ENCODE peak calls at places on chromosomes 16 and 17, in six cellular contexts. G is stimulated activated effector memory CD8-positive, alpha-beta T cell treated with anti-CD3 and anti-CD28 coated beads, Interleukin-12 subunit alpha, Interleukin-12 subunit beta, amount 100 ng/mL, for 72 hours; O is head of caudate nucleus; K is adrenal gland; M is A549; I is BE2C. V is an unnamed sample.

GRCh38 chr16:48318630-48319029 is 66.6 kb downstream of the SIAH1 start:
- DNase-seq in K (peak; percentile 30), O (no peak), I (no peak), G (no peak), M (no peak), V (peak; percentile 85)

GRCh38 chr17:10059684-10060211 is 138.7 kb downstream of the GAS7 start:
- DNase-seq in I (no peak), K (no peak), M (no peak), G (no peak), O (no peak), V (no peak)

GRCh38 chr16:52742052-52742451 is 195.1 kb upstream of the TOX3 start:
- DNase-seq in M (no peak), I (no peak), K (no peak), G (no peak), O (no peak), V (no peak)

GRCh38 chr16:3346041-3346440 is 9.6 kb upstream of the OR2C1 start:
- DNase-seq in G (no peak), K (no peak), O (no peak), I (no peak), M (no peak), V (no peak)

GRCh38 chr17:59547131-59547915 is 18.1 kb upstream of the DHX40 start:
- DNase-seq in M (no peak), G (no peak), O (no peak), K (no peak), I (peak; percentile 75), V (no peak)

GRCh38 chr16:48963901-48964615 is 317.6 kb downstream of the CBLN1 start:
- DNase-seq in K (no peak), G (no peak), O (no peak), I (no peak), M (peak; percentile 36), V (no peak)

GRCh38 chr16:14399397-14400284 is 230.4 kb downstream of the PARN start:
- DNase-seq in O (no peak), K (peak; percentile 86), G (no peak), I (peak; percentile 36), M (peak; percentile 92), V (peak; percentile 8)

GRCh38 chr17:41869426-41869825 is 4.2 kb upstream of the KLHL11 start:
- DNase-seq in I (no peak), O (no peak), K (no peak), M (no peak), G (no peak), V (no peak)

GRCh38 chr17:74431568-74432483 is at the start of gene GPRC5C:
- DNase-seq in G (no peak), M (peak; percentile 88), K (peak; percentile 77), I (peak; percentile 29), O (no peak), V (no peak)

GRCh38 chr17:57918017-57918895 is 37.0 kb downstream of the CUEDC1 start:
- DNase-seq in K (no peak), G (no peak), I (no peak), M (no peak), O (no peak), V (no peak)

GRCh38 chr16:53465606-53466290 is 31.5 kb downstream of the RBL2 start:
- DNase-seq in I (peak; percentile 27), M (peak; percentile 44), K (no peak), O (no peak), G (no peak), V (no peak)

GRCh38 chr16:30534368-30535105 is at the start of gene ZNF747:
- DNase-seq in K (peak; percentile 92), O (peak; percentile 90), G (peak; percentile 83), I (peak; percentile 83), M (peak; percentile 90), V (peak; percentile 94)

GRCh38 chr16:1501630-1502029 is 8.5 kb downstream of the TELO2 start:
- DNase-seq in G (no peak), I (no peak), K (no peak), O (no peak), M (no peak), V (no peak)

GRCh38 chr17:27239584-27239983 is 54.3 kb upstream of the WSB1 start:
- DNase-seq in M (no peak), I (no peak), K (no peak), G (no peak), O (no peak), V (no peak)

GRCh38 chr17:76840443-76840767 is 27.8 kb upstream of the MGAT5B start:
- DNase-seq in I (peak; percentile 30), O (no peak), G (no peak), K (no peak), M (no peak), V (no peak)

GRCh38 chr17:36728030-36728991 is 126.9 kb downstream of the MRM1 start:
- DNase-seq in I (peak; percentile 90), M (no peak), G (no peak), O (no peak), K (no peak), V (no peak)

GRCh38 chr16:86227801-86228200 is 282.5 kb upstream of the FOXF1 start:
- DNase-seq in K (no peak), G (no peak), I (no peak), O (no peak), M (no peak), V (no peak)

GRCh38 chr16:1794221-1794871 is 841 bp upstream of the IGFALS start:
- DNase-seq in M (no peak), K (peak; percentile 17), G (no peak), I (no peak), O (no peak), V (no peak)

GRCh38 chr16:31869511-31870201 is 4.0 kb upstream of the ZNF267 start:
- DNase-seq in K (peak; percentile 39), G (peak; percentile 34), I (no peak), M (no peak), O (peak; percentile 38), V (peak; percentile 93)

GRCh38 chr17:40942553-40942952 is 5.1 kb upstream of the KRT23 start:
- DNase-seq in I (no peak), G (no peak), O (no peak), M (no peak), K (no peak), V (no peak)

GRCh38 chr16:1810536-1810935 is 16.1 kb downstream of the HAGH start:
- DNase-seq in G (no peak), I (no peak), M (no peak), K (no peak), O (no peak), V (no peak)

GRCh38 chr17:4881761-4882555 is 17.4 kb upstream of the C17orf107 start:
- DNase-seq in M (peak; percentile 70), G (peak; percentile 46), I (peak; percentile 52), K (peak; percentile 65), O (peak; percentile 48), V (peak; percentile 76)

GRCh38 chr17:75652934-75653549 is 13.9 kb downstream of the RECQL5 start:
- DNase-seq in G (no peak), O (no peak), I (peak; percentile 66), M (peak; percentile 58), K (no peak), V (peak; percentile 73)

GRCh38 chr17:7108560-7108925 is 6.1 kb downstream of the ASGR2 start:
- DNase-seq in K (no peak), G (no peak), M (no peak), I (no peak), O (no peak), V (no peak)

GRCh38 chr17:20097362-20097761 is 88.2 kb downstream of the SPECC1 start:
- DNase-seq in K (no peak), G (no peak), I (no peak), M (no peak), O (no peak), V (no peak)

GRCh38 chr17:41334899-41335298 is 15.7 kb downstream of the KRT33A start:
- DNase-seq in M (no peak), K (no peak), O (no peak), I (no peak), G (no peak), V (no peak)

GRCh38 chr17:8210761-8211458 is 535 bp upstream of the AURKB start:
- DNase-seq in O (no peak), I (no peak), G (no peak), M (no peak), K (no peak), V (no peak)

GRCh38 chr16:31106509-31107464 is 1.4 kb upstream of the BCKDK start:
- DNase-seq in I (no peak), G (no peak), O (no peak), K (no peak), M (no peak), V (no peak)

GRCh38 chr16:58615280-58615679 is 14.3 kb downstream of the CNOT1 start:
- DNase-seq in I (no peak), K (no peak), O (no peak), G (no peak), M (no peak), V (no peak)

GRCh38 chr17:7425316-7425715 is at the start of gene SPEM2:
- DNase-seq in I (no peak), O (no peak), G (no peak), M (no peak), K (no peak), V (no peak)

GRCh38 chr16:63702981-63703590 is 1418.8 kb downstream of the CDH11 start:
- DNase-seq in O (no peak), M (no peak), I (no peak), G (no peak), K (no peak), V (no peak)

GRCh38 chr17:58415371-58416055 is 1.8 kb downstream of the RNF43 start:
- DNase-seq in K (peak; percentile 71), O (no peak), M (no peak), G (no peak), I (peak; percentile 16), V (no peak)

GRCh38 chr17:41026668-41027471 is at the start of gene KRTAP1-5:
- DNase-seq in K (no peak), O (no peak), I (no peak), M (no peak), G (no peak), V (no peak)

GRCh38 chr16:23380501-23380951 is 72.5 kb downstream of the COG7 start:
- DNase-seq in O (no peak), K (no peak), I (no peak), M (no peak), G (no peak), V (no peak)

V was measured in pons.